ENCODE peak calls at places on chromosomes 12 and 14, in eight cellular contexts. C, N, W, F, I, G, U and O are unnamed samples.

GRCh38 chr12:64730585-64730964 is 28.6 kb downstream of the GNS start:
- DNase-seq in G (no peak), N (no peak), C (no peak), F (no peak), W (no peak), U (no peak), I (no peak), O (no peak)

GRCh38 chr14:100537701-100538565 is 49.3 kb downstream of the BEGAIN start:
- DNase-seq in U (no peak), I (no peak), F (no peak), G (no peak), C (peak), W (no peak), N (no peak), O (no peak)

GRCh38 chr12:59452746-59453145 is 143.1 kb upstream of the SLC16A7 start:
- DNase-seq in I (no peak), C (no peak), N (no peak), W (no peak), U (peak), F (no peak), G (no peak), O (peak)

GRCh38 chr12:26813812-26814211 is 19.2 kb downstream of the ITPR2 start:
- DNase-seq in W (no peak), N (no peak), F (no peak), U (no peak), C (no peak), I (no peak), G (no peak), O (no peak)

GRCh38 chr12:110689601-110690430 is 901 bp upstream of the HVCN1 start:
- DNase-seq in N (no peak), W (no peak), I (no peak), C (peak), G (no peak), F (peak), U (no peak), O (no peak)

GRCh38 chr14:100268591-100269207 is 29.8 kb downstream of the YY1 start:
- DNase-seq in F (no peak), C (no peak), G (no peak), U (no peak), I (no peak), N (no peak), W (no peak), O (no peak)

GRCh38 chr12:107328442-107329133 is 235.2 kb upstream of the CRY1 start:
- DNase-seq in W (peak), F (no peak), I (no peak), G (no peak), C (no peak), N (no peak), U (no peak), O (peak)

GRCh38 chr12:3135522-3136461 is 58.6 kb downstream of the TSPAN9 start:
- DNase-seq in N (no peak), U (no peak), I (peak), C (peak), F (peak), G (peak), W (peak), O (no peak)

GRCh38 chr12:21773799-21774198 is 707 bp downstream of the KCNJ8 start:
- DNase-seq in I (no peak), U (no peak), F (no peak), N (no peak), W (peak), C (no peak), G (no peak), O (no peak)

GRCh38 chr12:55654506-55655224 is 18.0 kb downstream of the OR10P1 start:
- DNase-seq in I (no peak), F (no peak), U (no peak), N (no peak), W (no peak), G (no peak), C (no peak), O (no peak)

GRCh38 chr12:30999723-31000122 is 73.2 kb downstream of the TSPAN11 start:
- DNase-seq in W (no peak), C (no peak), F (no peak), G (no peak), U (no peak), I (no peak), N (no peak), O (no peak)

GRCh38 chr12:56375598-56376434 is 13.2 kb upstream of the APOF start:
- DNase-seq in I (no peak), F (peak), N (no peak), W (no peak), G (peak), U (no peak), C (no peak), O (no peak)

GRCh38 chr12:50261654-50262053 is 21.7 kb downstream of the LIMA1 start:
- DNase-seq in N (no peak), W (no peak), C (no peak), G (no peak), U (no peak), F (peak), I (no peak), O (no peak)

GRCh38 chr12:16833376-16833775 is 227.4 kb upstream of the LMO3 start:
- DNase-seq in I (no peak), G (no peak), N (no peak), W (no peak), F (no peak), U (no peak), C (no peak), O (no peak)

GRCh38 chr14:54427914-54428313 is 13.3 kb downstream of the CNIH1 start:
- DNase-seq in I (no peak), W (no peak), U (no peak), C (no peak), G (no peak), N (no peak), F (no peak), O (no peak)

GRCh38 chr12:131499160-131499863 is 211.6 kb upstream of the SFSWAP start:
- DNase-seq in U (no peak), W (no peak), C (no peak), G (no peak), F (no peak), I (no peak), N (no peak), O (no peak)

GRCh38 chr12:121637231-121637914 is 11.0 kb downstream of the ORAI1 start:
- DNase-seq in G (no peak), F (no peak), U (no peak), C (peak), N (peak), W (no peak), I (no peak), O (no peak)

GRCh38 chr12:52825961-52826360 is 8.2 kb downstream of the KRT79 start:
- DNase-seq in G (no peak), C (no peak), I (no peak), N (no peak), W (no peak), F (no peak), U (no peak), O (no peak)

GRCh38 chr12:122350444-122350843 is 72.0 kb downstream of the CLIP1 start:
- DNase-seq in U (peak), C (no peak), I (no peak), W (peak), G (no peak), F (no peak), N (no peak), O (no peak)

GRCh38 chr14:105690671-105691070 is 164.3 kb downstream of the TMEM121 start:
- DNase-seq in N (no peak), G (no peak), F (no peak), C (no peak), I (no peak), W (no peak), U (no peak), O (no peak)

GRCh38 chr12:12777056-12777455 is 8.4 kb upstream of the APOLD1 start:
- DNase-seq in N (no peak), G (no peak), F (no peak), U (no peak), I (no peak), W (no peak), C (no peak), O (no peak)

GRCh38 chr14:22200977-22201605 is 387.9 kb downstream of the DAD1 start:
- DNase-seq in G (peak), U (no peak), N (no peak), F (peak), I (no peak), C (no peak), W (peak), O (no peak)

GRCh38 chr14:24634158-24634557 is at the start of gene GZMB:
- DNase-seq in F (no peak), G (no peak), N (peak), C (no peak), I (no peak), W (no peak), U (no peak), O (no peak)

GRCh38 chr14:22422238-22422637 is 166.8 kb downstream of the DAD1 start:
- DNase-seq in W (no peak), N (no peak), F (no peak), U (no peak), C (no peak), I (no peak), G (no peak), O (no peak)

GRCh38 chr12:115598827-115599226 is 678.7 kb downstream of the MED13L start:
- DNase-seq in U (no peak), C (no peak), F (no peak), G (no peak), I (peak), W (no peak), N (no peak), O (no peak)